ENCODE peak calls at places on chromosome 4, in seven cellular contexts. K is GM23248, Z is DND-41, D is HCT116, T is PC-3, A is IMR-90, H is neuronal stem cell. E is an unnamed sample. For H3K4me1, the result is how much of the 10 kb centered on the place peaks cover.

GRCh38 chr4:16171831-16172230 is 54.4 kb downstream of the TAPT1 start:
- DNase-seq in H (no peak), T (no peak), Z (no peak), K (no peak), A (no peak), D (no peak), E (no peak)

GRCh38 chr4:1979477-1980196 is 29.1 kb downstream of the NELFA start:
- DNase-seq in A (no peak), D (no peak), Z (no peak), H (no peak), T (no peak), K (no peak), E (no peak)

GRCh38 chr4:169311643-169312365 is 41.0 kb upstream of the SH3RF1 start:
- DNase-seq in H (peak), K (peak), T (peak), D (peak), A (peak), Z (peak), E (peak)

GRCh38 chr4:186500721-186501304 is 54.6 kb downstream of the MTNR1A start:
- DNase-seq in T (no peak), K (no peak), H (no peak), Z (no peak), A (peak), D (no peak), E (no peak)

GRCh38 chr4:187183826-187184225 is 460.2 kb upstream of the FAT1 start:
- DNase-seq in T (no peak), A (no peak), Z (no peak), H (no peak), D (no peak), K (no peak), E (no peak)

GRCh38 chr4:78748361-78748760 is 27.8 kb upstream of the BMP2K start:
- DNase-seq in Z (no peak), K (peak), D (no peak), H (no peak), A (peak), T (no peak), E (no peak)

GRCh38 chr4:77264826-77265225 is 107.8 kb downstream of the CCNG2 start:
- DNase-seq in K (peak), A (no peak), Z (no peak), T (peak), D (no peak), H (no peak), E (no peak)

GRCh38 chr4:66554844-66555243 is 884.6 kb upstream of the EPHA5 start:
- DNase-seq in D (no peak), K (no peak), A (no peak), H (no peak), T (peak), Z (no peak), E (no peak)

GRCh38 chr4:83334425-83335241 is at the start of gene HPSE:
- DNase-seq in K (peak), A (peak), T (peak), D (peak), Z (peak), H (peak), E (peak)

GRCh38 chr4:41360911-41361830 is 104.4 kb downstream of the UCHL1 start:
- DNase-seq in A (no peak), D (no peak), K (peak), H (no peak), Z (no peak), T (peak), E (no peak)

GRCh38 chr4:46937493-46937892 is 28.4 kb upstream of the COX7B2 start:
- DNase-seq in A (no peak), K (peak), H (no peak), D (no peak), T (peak), Z (no peak), E (no peak)

GRCh38 chr4:101010987-101011386 is 336.3 kb downstream of the PPP3CA start:
- DNase-seq in D (no peak), A (no peak), H (no peak), T (no peak), K (no peak), Z (no peak), E (no peak)

GRCh38 chr4:1194028-1194900 is 21.9 kb upstream of the SPON2 start:
- DNase-seq in K (no peak), T (no peak), D (no peak), Z (peak), A (peak), H (no peak), E (no peak)

DNA sequence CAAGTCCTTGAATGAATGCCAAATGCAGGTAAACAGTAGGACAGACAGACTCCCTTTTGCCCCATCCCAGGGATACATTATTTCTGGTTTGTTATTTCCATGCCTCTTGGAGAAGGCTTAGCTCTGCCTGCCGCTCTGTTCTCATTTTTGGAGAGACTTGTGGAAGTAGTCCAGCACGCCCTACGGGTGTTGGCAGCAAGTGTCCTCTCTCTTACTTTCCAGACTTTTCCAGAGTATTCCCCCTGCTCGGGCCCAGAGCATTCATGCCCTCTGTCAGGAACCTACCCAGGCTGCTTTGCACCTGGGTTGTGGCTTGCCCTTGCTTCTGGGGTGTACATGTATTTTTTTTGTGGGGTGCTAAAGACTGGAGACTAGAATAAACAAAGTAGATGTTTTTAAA is 15.3 kb downstream of the SLC34A2 start:
- DNase-seq in D (no peak), Z (no peak), T (no peak), H (no peak), A (no peak), K (no peak), E (no peak)
- H3K4me2 ChIP-seq in D (no peak), Z (no peak), T (no peak), H (no peak), A (no peak), K (no peak), E (no peak)

DNA sequence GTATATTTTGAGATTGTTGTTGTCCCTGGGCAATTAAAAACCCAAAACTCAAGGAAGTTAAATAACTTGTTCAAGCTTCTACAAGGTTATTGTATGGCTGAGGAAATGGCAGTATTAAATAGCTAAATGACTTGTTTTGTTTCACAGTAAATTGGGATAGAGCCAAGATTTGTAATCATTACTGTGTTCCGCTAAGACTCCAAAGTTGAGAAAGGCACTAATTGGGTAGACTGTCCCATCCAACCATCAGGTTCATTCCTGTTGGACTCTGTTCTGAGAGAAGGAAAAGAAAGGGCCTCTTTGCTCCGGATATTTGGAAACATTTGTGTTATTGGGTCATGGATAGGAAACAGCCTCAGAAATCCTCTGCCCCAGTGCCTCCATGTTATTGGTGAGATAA is 82.2 kb downstream of the DCLK2 start:
- DNase-seq in D (no peak), Z (no peak), K (no peak), H (no peak), A (no peak), T (no peak), E (no peak)
- H3K4me1 ChIP-seq in D (under half), Z (under half), K (under half), H (under half), A (under half), T (under half), E (under half)

GRCh38 chr4:124514588-124514987 is 197.9 kb downstream of the ANKRD50 start:
- DNase-seq in Z (no peak), T (no peak), H (no peak), K (no peak), D (no peak), A (no peak), E (no peak)
- H2AFZ ChIP-seq in Z (no peak), T (no peak), H (no peak), K (no peak), D (no peak), A (no peak), E (no peak)

GRCh38 chr4:136644279-136644678 is 888.0 kb downstream of the PCDH18 start:
- DNase-seq in Z (no peak), D (no peak), A (no peak), H (no peak), T (no peak), K (no peak), E (no peak)

DNA sequence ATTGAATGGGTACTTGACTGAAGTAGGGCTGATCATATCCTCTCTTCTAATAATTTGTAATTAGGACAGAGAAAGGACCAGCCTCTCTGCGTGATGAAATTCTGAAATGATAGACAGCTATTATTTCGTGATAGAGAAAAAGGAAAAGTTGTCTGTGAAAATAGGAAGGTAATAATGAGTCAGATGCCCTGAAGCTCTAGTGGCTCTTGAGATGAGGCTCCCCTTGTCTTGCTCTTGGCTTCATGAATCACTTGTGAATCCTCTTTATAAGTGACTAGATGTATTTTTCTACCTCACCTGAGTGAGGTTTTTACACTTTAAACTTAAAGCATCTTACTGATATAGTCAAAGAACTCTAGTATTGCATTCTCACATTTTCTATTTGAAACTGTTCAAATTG is 888.9 kb downstream of the PCDH18 start:
- DNase-seq in H (no peak), A (no peak), T (peak), K (no peak), Z (no peak), D (no peak), E (no peak)
- H3K4me2 ChIP-seq in H (no peak), A (no peak), T (no peak), K (no peak), Z (no peak), D (no peak), E (no peak)

GRCh38 chr4:8272472-8273428 is 3.2 kb downstream of the HTRA3 start:
- DNase-seq in T (no peak), D (no peak), A (peak), H (no peak), Z (no peak), K (no peak), E (no peak)

GRCh38 chr4:8271821-8272220 is 2.3 kb downstream of the HTRA3 start:
- DNase-seq in Z (no peak), T (no peak), D (no peak), K (no peak), A (no peak), H (no peak), E (no peak)

GRCh38 chr4:8269535-8270417 is at the start of gene HTRA3:
- DNase-seq in H (peak), K (peak), D (no peak), Z (no peak), A (peak), T (peak), E (no peak)

GRCh38 chr4:8270418-8270771 is 841 bp downstream of the HTRA3 start:
- DNase-seq in Z (no peak), T (no peak), D (no peak), H (no peak), A (no peak), K (no peak), E (no peak)

GRCh38 chr4:8270912-8271815 is 1.6 kb downstream of the HTRA3 start:
- DNase-seq in H (no peak), Z (no peak), A (no peak), K (peak), D (no peak), T (no peak), E (no peak)
- H3K4me1 ChIP-seq in H (under half), Z (under half), A (under half), K (under half), D (under half), T (under half), E (under half)